ENCODE peak calls at places on chromosome 5, in eight cellular contexts. One of them, this sample, is unnamed.

GRCh38 chr5:10724799-10725507 is 36.1 kb downstream of the DAP start:
- DNase-seq in uterus: peak
- DNase-seq in T-helper 1 cell: no peak
- DNase-seq in kidney tubule cell: peak
- DNase-seq in NCI-H345: no peak
- DNase-seq in lower lobe of right lung: no peak
- DNase-seq in heart right ventricle: peak
- DNase-seq in ovary: no peak
- DNase-seq in this sample: peak

GRCh38 chr5:174692982-174693422 is 31.4 kb upstream of the MSX2 start:
- DNase-seq in uterus: no peak
- DNase-seq in T-helper 1 cell: no peak
- DNase-seq in kidney tubule cell: no peak
- DNase-seq in NCI-H345: no peak
- DNase-seq in lower lobe of right lung: no peak
- DNase-seq in heart right ventricle: no peak
- DNase-seq in ovary: no peak
- DNase-seq in this sample: no peak

GRCh38 chr5:157108961-157109360 is at the start of gene HAVCR2:
- DNase-seq in uterus: no peak
- DNase-seq in T-helper 1 cell: peak
- DNase-seq in kidney tubule cell: peak
- DNase-seq in NCI-H345: no peak
- DNase-seq in lower lobe of right lung: peak
- DNase-seq in heart right ventricle: peak
- DNase-seq in ovary: no peak
- DNase-seq in this sample: no peak

GRCh38 chr5:139636975-139637408 is 11.2 kb upstream of the CXXC5 start:
- DNase-seq in uterus: no peak
- DNase-seq in T-helper 1 cell: no peak
- DNase-seq in kidney tubule cell: peak
- DNase-seq in NCI-H345: no peak
- DNase-seq in lower lobe of right lung: no peak
- DNase-seq in heart right ventricle: no peak
- DNase-seq in ovary: no peak
- DNase-seq in this sample: no peak

GRCh38 chr5:34621280-34622045 is 34.7 kb upstream of the RAI14 start:
- DNase-seq in uterus: no peak
- DNase-seq in T-helper 1 cell: no peak
- DNase-seq in kidney tubule cell: no peak
- DNase-seq in NCI-H345: no peak
- DNase-seq in lower lobe of right lung: no peak
- DNase-seq in heart right ventricle: no peak
- DNase-seq in ovary: no peak
- DNase-seq in this sample: no peak

GRCh38 chr5:80656425-80656824 is 1.6 kb upstream of the DHFR start:
- DNase-seq in uterus: no peak
- DNase-seq in T-helper 1 cell: no peak
- DNase-seq in kidney tubule cell: peak
- DNase-seq in NCI-H345: no peak
- DNase-seq in lower lobe of right lung: no peak
- DNase-seq in heart right ventricle: no peak
- DNase-seq in ovary: no peak
- DNase-seq in this sample: no peak

GRCh38 chr5:73793911-73794310 is 167.9 kb downstream of the ARHGEF28 start:
- DNase-seq in uterus: no peak
- DNase-seq in T-helper 1 cell: no peak
- DNase-seq in kidney tubule cell: peak
- DNase-seq in NCI-H345: no peak
- DNase-seq in lower lobe of right lung: no peak
- DNase-seq in heart right ventricle: no peak
- DNase-seq in ovary: no peak
- DNase-seq in this sample: no peak

GRCh38 chr5:4640793-4641192 is 499.3 kb upstream of the ADAMTS16 start:
- DNase-seq in uterus: no peak
- DNase-seq in T-helper 1 cell: no peak
- DNase-seq in kidney tubule cell: peak
- DNase-seq in NCI-H345: peak
- DNase-seq in lower lobe of right lung: no peak
- DNase-seq in heart right ventricle: no peak
- DNase-seq in ovary: no peak
- DNase-seq in this sample: no peak

GRCh38 chr5:172845190-172845975 is 11.3 kb downstream of the ERGIC1 start:
- DNase-seq in uterus: no peak
- DNase-seq in T-helper 1 cell: no peak
- DNase-seq in kidney tubule cell: no peak
- DNase-seq in NCI-H345: no peak
- DNase-seq in lower lobe of right lung: no peak
- DNase-seq in heart right ventricle: no peak
- DNase-seq in ovary: no peak
- DNase-seq in this sample: no peak

GRCh38 chr5:131460867-131461572 is 174.0 kb downstream of the RAPGEF6 start:
- DNase-seq in uterus: no peak
- DNase-seq in T-helper 1 cell: no peak
- DNase-seq in kidney tubule cell: no peak
- DNase-seq in NCI-H345: no peak
- DNase-seq in lower lobe of right lung: no peak
- DNase-seq in heart right ventricle: no peak
- DNase-seq in ovary: no peak
- DNase-seq in this sample: no peak

GRCh38 chr5:140356878-140357730 is 2.9 kb upstream of the SLC4A9 start:
- DNase-seq in uterus: no peak
- DNase-seq in T-helper 1 cell: no peak
- DNase-seq in kidney tubule cell: no peak
- DNase-seq in NCI-H345: no peak
- DNase-seq in lower lobe of right lung: no peak
- DNase-seq in heart right ventricle: no peak
- DNase-seq in ovary: no peak
- DNase-seq in this sample: no peak

GRCh38 chr5:173327948-173328895 is at the start of gene STC2:
- DNase-seq in uterus: no peak
- DNase-seq in T-helper 1 cell: no peak
- DNase-seq in kidney tubule cell: peak
- DNase-seq in NCI-H345: peak
- DNase-seq in lower lobe of right lung: peak
- DNase-seq in heart right ventricle: peak
- DNase-seq in ovary: peak
- DNase-seq in this sample: peak

GRCh38 chr5:124220418-124220817 is 526.0 kb downstream of the ZNF608 start:
- DNase-seq in uterus: no peak
- DNase-seq in T-helper 1 cell: no peak
- DNase-seq in kidney tubule cell: no peak
- DNase-seq in NCI-H345: no peak
- DNase-seq in lower lobe of right lung: no peak
- DNase-seq in heart right ventricle: no peak
- DNase-seq in ovary: no peak
- DNase-seq in this sample: no peak

GRCh38 chr5:90161399-90161798 is 248.2 kb downstream of the CETN3 start:
- DNase-seq in uterus: no peak
- DNase-seq in T-helper 1 cell: no peak
- DNase-seq in kidney tubule cell: peak
- DNase-seq in NCI-H345: no peak
- DNase-seq in lower lobe of right lung: peak
- DNase-seq in heart right ventricle: peak
- DNase-seq in ovary: peak
- DNase-seq in this sample: no peak

GRCh38 chr5:79189439-79190234 is 46.3 kb upstream of the JMY start:
- DNase-seq in uterus: no peak
- DNase-seq in T-helper 1 cell: no peak
- DNase-seq in kidney tubule cell: no peak
- DNase-seq in NCI-H345: no peak
- DNase-seq in lower lobe of right lung: no peak
- DNase-seq in heart right ventricle: no peak
- DNase-seq in ovary: no peak
- DNase-seq in this sample: no peak